ENCODE peak calls at places on chromosome 5, in six cellular contexts. A, Z, J, V, L and C are unnamed samples.

GRCh38 chr5:157543825-157544622 is 31.6 kb downstream of the ADAM19 start:
- DNase-seq in A (no peak), Z (no peak), J (peak; percentile 60), V (no peak), L (no peak), C (peak; percentile 54)

GRCh38 chr5:89041249-89041808 is 158.3 kb upstream of the MEF2C start:
- DNase-seq in A (no peak), Z (no peak), J (no peak), V (no peak), L (no peak), C (no peak)

GRCh38 chr5:152622628-152623027 is 217.5 kb upstream of the NMUR2 start:
- DNase-seq in A (no peak), Z (no peak), J (no peak), V (no peak), L (no peak), C (no peak)

GRCh38 chr5:126455728-126456127 is 32.5 kb downstream of the GRAMD2B start:
- DNase-seq in A (no peak), Z (no peak), J (no peak), V (no peak), L (no peak), C (no peak)

GRCh38 chr5:135005076-135005475 is 29.0 kb downstream of the PITX1 start:
- DNase-seq in A (peak; percentile 50), Z (no peak), J (no peak), V (no peak), L (no peak), C (no peak)

GRCh38 chr5:141491323-141492167 is 2.7 kb downstream of the PCDHGC5 start:
- DNase-seq in A (no peak), Z (no peak), J (no peak), V (no peak), L (no peak), C (no peak)

GRCh38 chr5:14217587-14217986 is 74.4 kb downstream of the TRIO start:
- DNase-seq in A (no peak), Z (no peak), J (no peak), V (no peak), L (no peak), C (no peak)

GRCh38 chr5:464446-464842 is 21.5 kb downstream of the EXOC3 start:
- DNase-seq in A (peak; percentile 28), Z (no peak), J (no peak), V (no peak), L (no peak), C (no peak)

GRCh38 chr5:36641416-36641815 is 35.0 kb downstream of the SLC1A3 start:
- DNase-seq in A (no peak), Z (no peak), J (no peak), V (no peak), L (no peak), C (no peak)

GRCh38 chr5:127228540-127229184 is 61.9 kb upstream of the MEGF10 start:
- DNase-seq in A (no peak), Z (no peak), J (no peak), V (no peak), L (no peak), C (no peak)

GRCh38 chr5:91641730-91642350 is 258.7 kb upstream of the ARRDC3 start:
- DNase-seq in A (no peak), Z (peak; percentile 7), J (peak; percentile 13), V (no peak), L (peak; percentile 4), C (peak; percentile 19)

GRCh38 chr5:140093179-140093578 is 20.7 kb upstream of the PURA start:
- DNase-seq in A (no peak), Z (no peak), J (no peak), V (no peak), L (no peak), C (no peak)

GRCh38 chr5:39543335-39543734 is 118.6 kb upstream of the DAB2 start:
- DNase-seq in A (no peak), Z (peak; percentile 19), J (no peak), V (no peak), L (no peak), C (no peak)

GRCh38 chr5:40480392-40480791 is 199.3 kb upstream of the PTGER4 start:
- DNase-seq in A (no peak), Z (no peak), J (no peak), V (peak; percentile 20), L (no peak), C (no peak)

GRCh38 chr5:133742370-133743036 is 130.2 kb upstream of the FSTL4 start:
- DNase-seq in A (no peak), Z (no peak), J (no peak), V (no peak), L (peak; percentile 25), C (no peak)

GRCh38 chr5:125257997-125258396 is 511.6 kb upstream of the ZNF608 start:
- DNase-seq in A (no peak), Z (no peak), J (no peak), V (no peak), L (no peak), C (no peak)

GRCh38 chr5:77015938-77016569 is 14.2 kb upstream of the AGGF1 start:
- DNase-seq in A (no peak), Z (peak; percentile 21), J (peak; percentile 38), V (no peak), L (no peak), C (peak; percentile 50)

GRCh38 chr5:178532236-178532635 is 58.0 kb downstream of the COL23A1 start:
- DNase-seq in A (no peak), Z (no peak), J (no peak), V (no peak), L (no peak), C (no peak)

GRCh38 chr5:89059274-89059673 is 176.3 kb upstream of the MEF2C start:
- DNase-seq in A (no peak), Z (no peak), J (no peak), V (no peak), L (no peak), C (no peak)

GRCh38 chr5:113252066-113252465 is 182.7 kb downstream of the TSSK1B start:
- DNase-seq in A (no peak), Z (no peak), J (no peak), V (no peak), L (no peak), C (no peak)

GRCh38 chr5:86766103-86766502 is 148.4 kb downstream of the COX7C start:
- DNase-seq in A (no peak), Z (no peak), J (no peak), V (no peak), L (no peak), C (no peak)

GRCh38 chr5:1745806-1746370 is 53.7 kb downstream of the MRPL36 start:
- DNase-seq in A (no peak), Z (no peak), J (no peak), V (no peak), L (no peak), C (no peak)

GRCh38 chr5:140295414-140295813 is 7.5 kb downstream of the PFDN1 start:
- DNase-seq in A (peak; percentile 77), Z (peak; percentile 59), J (peak; percentile 67), V (no peak), L (no peak), C (peak; percentile 69)

GRCh38 chr5:93421498-93421897 is 159.5 kb downstream of the NR2F1-AS1 start:
- DNase-seq in A (no peak), Z (no peak), J (no peak), V (no peak), L (no peak), C (no peak)